ENCODE peak calls at places on chromosomes 12 and 14, in eight cellular contexts. D is H1, Q is stomach, E is Panc1, X is HCT116, J is upper lobe of left lung, I is endothelial cell of umbilical vein, S is HL-60. U is an unnamed sample.

GRCh38 chr14:106848330-106849121 is 1322.1 kb downstream of the TMEM121 start:
- DNase-seq in D (no peak), Q (no peak), E (no peak), X (no peak), J (no peak), I (no peak), S (peak; percentile 64), U (no peak)

GRCh38 chr12:103645202-103645601 is 58.1 kb downstream of the STAB2 start:
- DNase-seq in D (no peak), Q (no peak), E (no peak), X (no peak), J (no peak), I (no peak), S (no peak), U (no peak)

GRCh38 chr14:27721760-27722159 is 1044.8 kb upstream of the FOXG1 start:
- DNase-seq in D (no peak), Q (no peak), E (no peak), X (no peak), J (no peak), I (no peak), S (no peak), U (no peak)

GRCh38 chr12:11622774-11623375 is 26.6 kb upstream of the ETV6 start:
- DNase-seq in D (no peak), Q (no peak), E (no peak), X (no peak), J (no peak), I (no peak), S (peak; percentile 22), U (no peak)

GRCh38 chr12:19529933-19530630 is 90.8 kb downstream of the AEBP2 start:
- DNase-seq in D (no peak), Q (no peak), E (no peak), X (no peak), J (no peak), I (peak; percentile 82), S (no peak), U (no peak)

GRCh38 chr14:93915800-93916199 is 11.3 kb upstream of the FAM181A start:
- DNase-seq in D (no peak), Q (no peak), E (no peak), X (no peak), J (no peak), I (no peak), S (no peak), U (no peak)

GRCh38 chr14:104688755-104689619 is at the start of gene INF2:
- DNase-seq in D (peak; percentile 84), Q (peak; percentile 72), E (no peak), X (no peak), J (peak; percentile 59), I (peak; percentile 35), S (no peak), U (no peak)

GRCh38 chr14:103393687-103394626 is 8.7 kb downstream of the MARK3 start:
- DNase-seq in D (no peak), Q (no peak), E (no peak), X (no peak), J (peak; percentile 57), I (peak; percentile 38), S (no peak), U (no peak)

GRCh38 chr14:58969951-58970751 is 218.3 kb upstream of the DAAM1 start:
- DNase-seq in D (peak; percentile 54), Q (no peak), E (no peak), X (no peak), J (no peak), I (no peak), S (no peak), U (no peak)

GRCh38 chr12:6528539-6529235 is 5.6 kb upstream of the GAPDH start:
- DNase-seq in D (no peak), Q (no peak), E (no peak), X (no peak), J (no peak), I (no peak), S (no peak), U (peak; percentile 72)

GRCh38 chr12:111705672-111706071 is 19.8 kb downstream of the ACAD10 start:
- DNase-seq in D (no peak), Q (no peak), E (no peak), X (no peak), J (no peak), I (peak; percentile 31), S (peak; percentile 56), U (no peak)

GRCh38 chr14:51236314-51236713 is 3.7 kb upstream of the TMX1 start:
- DNase-seq in D (no peak), Q (no peak), E (no peak), X (no peak), J (no peak), I (no peak), S (peak; percentile 30), U (no peak)

GRCh38 chr12:109727039-109727723 is 13.6 kb downstream of the FAM222A start:
- DNase-seq in D (no peak), Q (peak; percentile 50), E (no peak), X (no peak), J (no peak), I (no peak), S (no peak), U (peak; percentile 62)

GRCh38 chr12:68233498-68233897 is 7.9 kb upstream of the IL26 start:
- DNase-seq in D (no peak), Q (no peak), E (no peak), X (no peak), J (no peak), I (no peak), S (no peak), U (no peak)

GRCh38 chr14:34374998-34375740 is 86.9 kb downstream of the SPTSSA start:
- DNase-seq in D (no peak), Q (no peak), E (no peak), X (no peak), J (peak; percentile 43), I (no peak), S (no peak), U (no peak)

GRCh38 chr12:42732908-42733411 is 143.4 kb upstream of the PRICKLE1 start:
- DNase-seq in D (no peak), Q (no peak), E (no peak), X (no peak), J (no peak), I (no peak), S (no peak), U (no peak)

GRCh38 chr12:116996058-116996457 is 85.3 kb downstream of the FBXW8 start:
- DNase-seq in D (no peak), Q (no peak), E (no peak), X (no peak), J (no peak), I (no peak), S (no peak), U (no peak)

GRCh38 chr12:101174576-101174975 is 35.5 kb downstream of the SLC5A8 start:
- DNase-seq in D (no peak), Q (no peak), E (no peak), X (no peak), J (no peak), I (no peak), S (no peak), U (no peak)

GRCh38 chr12:98421336-98421735 is 94.1 kb upstream of the TMPO start:
- DNase-seq in D (no peak), Q (no peak), E (no peak), X (no peak), J (no peak), I (no peak), S (no peak), U (no peak)

GRCh38 chr14:102415671-102416070 is 52.9 kb downstream of the TECPR2 start:
- DNase-seq in D (no peak), Q (no peak), E (no peak), X (no peak), J (no peak), I (no peak), S (no peak), U (no peak)

GRCh38 chr14:21557084-21557901 is 22.6 kb downstream of the OR10G3 start:
- DNase-seq in D (peak; percentile 84), Q (peak; percentile 79), E (peak; percentile 64), X (peak; percentile 83), J (peak; percentile 78), I (peak; percentile 88), S (peak; percentile 77), U (peak; percentile 79)

GRCh38 chr14:56059054-56059453 is 59.2 kb upstream of the PELI2 start:
- DNase-seq in D (no peak), Q (no peak), E (no peak), X (no peak), J (no peak), I (no peak), S (peak; percentile 10), U (no peak)

GRCh38 chr14:92340938-92341337 is 18.0 kb downstream of the SLC24A4 start:
- DNase-seq in D (no peak), Q (no peak), E (no peak), X (no peak), J (no peak), I (no peak), S (no peak), U (no peak)

GRCh38 chr14:58746261-58746660 is 108.5 kb downstream of the DACT1 start:
- DNase-seq in D (no peak), Q (no peak), E (no peak), X (peak; percentile 69), J (no peak), I (no peak), S (no peak), U (no peak)

GRCh38 chr12:72471806-72472205 is 199.6 kb downstream of the TRHDE start:
- DNase-seq in D (no peak), Q (no peak), E (no peak), X (no peak), J (no peak), I (no peak), S (no peak), U (no peak)

GRCh38 chr12:69254046-69254445 is 14.7 kb downstream of the CPSF6 start:
- DNase-seq in D (no peak), Q (no peak), E (peak; percentile 17), X (peak; percentile 33), J (no peak), I (peak; percentile 84), S (no peak), U (no peak)
- TF ChIP-seq CTCF in D (peak; percentile 46), Q (peak; percentile 54), E (peak; percentile 69), X (peak; percentile 71), J (peak; percentile 21), I (peak; percentile 50), S (peak; percentile 33), U (peak; percentile 28)

DNA sequence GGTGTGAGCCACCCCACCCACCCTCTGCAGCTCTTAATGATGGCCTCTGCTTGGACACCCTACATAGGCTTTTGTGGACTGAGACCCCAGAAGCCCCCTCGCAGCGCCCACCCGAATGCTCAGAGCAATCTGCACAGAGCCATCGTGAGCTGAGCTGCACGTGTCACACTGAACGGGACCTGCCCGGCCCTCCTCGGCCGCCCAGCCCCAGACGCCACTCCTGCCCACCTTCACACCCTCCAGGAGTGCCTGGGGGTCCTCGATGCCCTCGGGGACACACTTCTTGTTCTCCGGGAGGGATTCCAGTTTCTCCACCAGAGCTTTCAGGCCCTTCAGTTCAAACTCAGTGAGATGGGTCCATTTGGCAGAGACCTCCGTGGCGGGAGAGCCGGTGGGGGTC is 71.5 kb downstream of the KDM2B start:
- DNase-seq in D (no peak), Q (no peak), E (no peak), X (no peak), J (no peak), I (no peak), S (no peak), U (no peak)
- TF ChIP-seq POLR2AphosphoS5 in D (no peak), Q (no peak), E (no peak), X (no peak), J (no peak), I (no peak), S (no peak), U (no peak)

GRCh38 chr12:53481957-53482586 is 17.2 kb downstream of the MAP3K12 start:
- DNase-seq in D (no peak), Q (no peak), E (no peak), X (no peak), J (no peak), I (no peak), S (no peak), U (no peak)
- TF ChIP-seq CTCF in D (peak; percentile 46), Q (no peak), E (no peak), X (peak; percentile 45), J (no peak), I (peak; percentile 18), S (no peak), U (no peak)

GRCh38 chr12:49094966-49095365 is 365 bp upstream of the DHH start:
- DNase-seq in D (no peak), Q (no peak), E (no peak), X (no peak), J (no peak), I (no peak), S (no peak), U (no peak)
- TF ChIP-seq POLR2AphosphoS5 in D (no peak), Q (no peak), E (no peak), X (no peak), J (no peak), I (no peak), S (no peak), U (no peak)